ENCODE peak calls at places on chromosomes 2 and 18, in ten cellular contexts. One of them, this sample, is unnamed.

GRCh38 chr2:111623380-111623779 is 260.6 kb downstream of the ANAPC1 start:
- DNase-seq in body of pancreas: no peak
- DNase-seq in RWPE1: no peak
- DNase-seq in heart right ventricle: no peak
- DNase-seq in CD4-positive, alpha-beta T cell: no peak
- DNase-seq in HCT116: no peak
- DNase-seq in IMR-90: no peak
- DNase-seq in astrocyte of the cerebellum: no peak
- DNase-seq in spleen: no peak
- DNase-seq in epithelial cell of esophagus: no peak
- DNase-seq in this sample: no peak

GRCh38 chr2:74387346-74387745 is 7.2 kb upstream of the DCTN1 start:
- DNase-seq in body of pancreas: no peak
- DNase-seq in RWPE1: no peak
- DNase-seq in heart right ventricle: no peak
- DNase-seq in CD4-positive, alpha-beta T cell: no peak
- DNase-seq in HCT116: no peak
- DNase-seq in IMR-90: peak; percentile 47
- DNase-seq in astrocyte of the cerebellum: no peak
- DNase-seq in spleen: no peak
- DNase-seq in epithelial cell of esophagus: peak; percentile 30
- DNase-seq in this sample: no peak

GRCh38 chr2:50770299-50770698 is 261.6 kb downstream of the NRXN1 start:
- DNase-seq in body of pancreas: no peak
- DNase-seq in RWPE1: no peak
- DNase-seq in heart right ventricle: no peak
- DNase-seq in CD4-positive, alpha-beta T cell: no peak
- DNase-seq in HCT116: no peak
- DNase-seq in IMR-90: no peak
- DNase-seq in astrocyte of the cerebellum: no peak
- DNase-seq in spleen: no peak
- DNase-seq in epithelial cell of esophagus: no peak
- DNase-seq in this sample: no peak

GRCh38 chr18:48300463-48300961 is 108.7 kb downstream of the ZBTB7C start:
- DNase-seq in body of pancreas: peak; percentile 13
- DNase-seq in RWPE1: no peak
- DNase-seq in heart right ventricle: no peak
- DNase-seq in CD4-positive, alpha-beta T cell: no peak
- DNase-seq in HCT116: no peak
- DNase-seq in IMR-90: no peak
- DNase-seq in astrocyte of the cerebellum: no peak
- DNase-seq in spleen: peak; percentile 77
- DNase-seq in epithelial cell of esophagus: peak; percentile 43
- DNase-seq in this sample: peak; percentile 60

GRCh38 chr18:2338601-2339000 is 232.7 kb downstream of the METTL4 start:
- DNase-seq in body of pancreas: no peak
- DNase-seq in RWPE1: no peak
- DNase-seq in heart right ventricle: no peak
- DNase-seq in CD4-positive, alpha-beta T cell: no peak
- DNase-seq in HCT116: no peak
- DNase-seq in IMR-90: no peak
- DNase-seq in astrocyte of the cerebellum: no peak
- DNase-seq in spleen: no peak
- DNase-seq in epithelial cell of esophagus: no peak
- DNase-seq in this sample: no peak

GRCh38 chr2:67840460-67841068 is 222.2 kb downstream of the C1D start:
- DNase-seq in body of pancreas: peak; percentile 86
- DNase-seq in RWPE1: peak; percentile 65
- DNase-seq in heart right ventricle: peak; percentile 63
- DNase-seq in CD4-positive, alpha-beta T cell: no peak
- DNase-seq in HCT116: peak; percentile 32
- DNase-seq in IMR-90: peak; percentile 82
- DNase-seq in astrocyte of the cerebellum: peak; percentile 51
- DNase-seq in spleen: peak; percentile 82
- DNase-seq in epithelial cell of esophagus: peak; percentile 83
- DNase-seq in this sample: peak; percentile 83

GRCh38 chr2:219314804-219315468 is 5.7 kb upstream of the PTPRN start:
- DNase-seq in body of pancreas: no peak
- DNase-seq in RWPE1: no peak
- DNase-seq in heart right ventricle: no peak
- DNase-seq in CD4-positive, alpha-beta T cell: no peak
- DNase-seq in HCT116: no peak
- DNase-seq in IMR-90: peak; percentile 20
- DNase-seq in astrocyte of the cerebellum: no peak
- DNase-seq in spleen: no peak
- DNase-seq in epithelial cell of esophagus: no peak
- DNase-seq in this sample: no peak

GRCh38 chr2:237431372-237431771 is 17.4 kb upstream of the COL6A3 start:
- DNase-seq in body of pancreas: no peak
- DNase-seq in RWPE1: no peak
- DNase-seq in heart right ventricle: no peak
- DNase-seq in CD4-positive, alpha-beta T cell: no peak
- DNase-seq in HCT116: no peak
- DNase-seq in IMR-90: peak; percentile 93
- DNase-seq in astrocyte of the cerebellum: no peak
- DNase-seq in spleen: no peak
- DNase-seq in epithelial cell of esophagus: peak; percentile 73
- DNase-seq in this sample: no peak

GRCh38 chr2:9115219-9115618 is 91.4 kb upstream of the ASAP2 start:
- DNase-seq in body of pancreas: no peak
- DNase-seq in RWPE1: no peak
- DNase-seq in heart right ventricle: no peak
- DNase-seq in CD4-positive, alpha-beta T cell: no peak
- DNase-seq in HCT116: no peak
- DNase-seq in IMR-90: no peak
- DNase-seq in astrocyte of the cerebellum: no peak
- DNase-seq in spleen: peak; percentile 7
- DNase-seq in epithelial cell of esophagus: no peak
- DNase-seq in this sample: no peak

GRCh38 chr2:8675543-8675942 is 6.3 kb upstream of the ID2 start:
- DNase-seq in body of pancreas: peak; percentile 70
- DNase-seq in RWPE1: no peak
- DNase-seq in heart right ventricle: no peak
- DNase-seq in CD4-positive, alpha-beta T cell: no peak
- DNase-seq in HCT116: no peak
- DNase-seq in IMR-90: no peak
- DNase-seq in astrocyte of the cerebellum: no peak
- DNase-seq in spleen: no peak
- DNase-seq in epithelial cell of esophagus: no peak
- DNase-seq in this sample: no peak

GRCh38 chr2:183248866-183249567 is 124.8 kb downstream of the NUP35 start:
- DNase-seq in body of pancreas: no peak
- DNase-seq in RWPE1: peak; percentile 55
- DNase-seq in heart right ventricle: no peak
- DNase-seq in CD4-positive, alpha-beta T cell: no peak
- DNase-seq in HCT116: peak; percentile 24
- DNase-seq in IMR-90: peak; percentile 23
- DNase-seq in astrocyte of the cerebellum: peak; percentile 29
- DNase-seq in spleen: no peak
- DNase-seq in epithelial cell of esophagus: peak; percentile 56
- DNase-seq in this sample: no peak

GRCh38 chr2:72090271-72090720 is 57.4 kb downstream of the CYP26B1 start:
- DNase-seq in body of pancreas: no peak
- DNase-seq in RWPE1: no peak
- DNase-seq in heart right ventricle: no peak
- DNase-seq in CD4-positive, alpha-beta T cell: no peak
- DNase-seq in HCT116: no peak
- DNase-seq in IMR-90: no peak
- DNase-seq in astrocyte of the cerebellum: no peak
- DNase-seq in spleen: no peak
- DNase-seq in epithelial cell of esophagus: no peak
- DNase-seq in this sample: no peak
- TF ChIP-seq CTCF in body of pancreas: no peak
- TF ChIP-seq CTCF in RWPE1: no peak
- TF ChIP-seq CTCF in heart right ventricle: no peak
- TF ChIP-seq CTCF in CD4-positive, alpha-beta T cell: no peak
- TF ChIP-seq CTCF in HCT116: no peak
- TF ChIP-seq CTCF in IMR-90: no peak
- TF ChIP-seq CTCF in astrocyte of the cerebellum: no peak
- TF ChIP-seq CTCF in spleen: no peak
- TF ChIP-seq CTCF in epithelial cell of esophagus: no peak
- TF ChIP-seq CTCF in this sample: no peak

DNA sequence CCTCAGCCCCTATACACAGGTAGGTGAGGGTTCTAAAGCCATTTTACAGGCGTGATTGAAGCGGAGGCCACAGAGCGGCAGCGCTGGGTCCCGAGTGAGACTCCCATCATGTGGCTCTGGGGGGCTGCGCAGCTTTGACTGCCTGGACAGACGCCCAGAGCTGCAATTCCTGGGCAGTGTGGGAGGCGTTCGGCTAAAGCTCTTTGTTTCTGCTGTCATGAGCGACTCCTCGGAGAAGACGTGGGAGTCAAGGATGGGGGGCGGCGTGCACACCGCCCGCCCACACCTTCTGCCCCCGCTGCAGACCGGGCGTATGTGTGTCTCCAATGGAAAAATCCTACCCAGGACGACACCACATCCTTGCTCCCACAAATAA is 867 bp upstream of the LBH start:
- DNase-seq in body of pancreas: no peak
- DNase-seq in RWPE1: no peak
- DNase-seq in heart right ventricle: peak; percentile 81
- DNase-seq in CD4-positive, alpha-beta T cell: no peak
- DNase-seq in HCT116: no peak
- DNase-seq in IMR-90: peak; percentile 64
- DNase-seq in astrocyte of the cerebellum: no peak
- DNase-seq in spleen: peak; percentile 87
- DNase-seq in epithelial cell of esophagus: no peak
- DNase-seq in this sample: no peak
- TF ChIP-seq CTCF in body of pancreas: no peak
- TF ChIP-seq CTCF in RWPE1: no peak
- TF ChIP-seq CTCF in heart right ventricle: peak; percentile 47
- TF ChIP-seq CTCF in CD4-positive, alpha-beta T cell: peak; percentile 10
- TF ChIP-seq CTCF in HCT116: no peak
- TF ChIP-seq CTCF in IMR-90: peak; percentile 14
- TF ChIP-seq CTCF in astrocyte of the cerebellum: peak; percentile 16
- TF ChIP-seq CTCF in spleen: no peak
- TF ChIP-seq CTCF in epithelial cell of esophagus: no peak
- TF ChIP-seq CTCF in this sample: no peak

GRCh38 chr18:37335337-37335736 is 230.3 kb downstream of the CELF4 start:
- DNase-seq in body of pancreas: no peak
- DNase-seq in RWPE1: no peak
- DNase-seq in heart right ventricle: no peak
- DNase-seq in CD4-positive, alpha-beta T cell: no peak
- DNase-seq in HCT116: no peak
- DNase-seq in IMR-90: no peak
- DNase-seq in astrocyte of the cerebellum: no peak
- DNase-seq in spleen: no peak
- DNase-seq in epithelial cell of esophagus: no peak
- DNase-seq in this sample: no peak
- TF ChIP-seq CTCF in body of pancreas: peak; percentile 57
- TF ChIP-seq CTCF in RWPE1: no peak
- TF ChIP-seq CTCF in heart right ventricle: no peak
- TF ChIP-seq CTCF in CD4-positive, alpha-beta T cell: no peak
- TF ChIP-seq CTCF in HCT116: peak; percentile 30
- TF ChIP-seq CTCF in IMR-90: peak; percentile 13
- TF ChIP-seq CTCF in astrocyte of the cerebellum: peak; percentile 12
- TF ChIP-seq CTCF in spleen: no peak
- TF ChIP-seq CTCF in epithelial cell of esophagus: peak; percentile 5
- TF ChIP-seq CTCF in this sample: no peak

DNA sequence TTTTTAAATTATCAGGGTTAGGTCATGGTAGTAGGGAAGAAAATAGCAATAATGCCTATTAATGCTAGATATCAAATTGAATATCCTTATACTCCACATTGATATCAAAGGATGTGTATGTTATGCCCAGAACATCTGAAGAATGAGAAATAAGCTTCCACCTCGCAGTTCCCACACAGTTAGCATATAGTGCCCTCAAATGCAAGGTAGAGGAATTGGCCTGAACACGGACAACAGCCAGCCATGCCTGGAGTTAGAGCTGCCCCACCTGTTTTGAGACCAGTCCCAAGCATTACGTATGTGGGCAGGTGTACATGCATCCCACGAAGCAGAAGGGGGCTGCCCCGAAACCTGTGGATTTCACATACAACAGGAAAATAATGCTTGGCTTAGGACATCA is 79.6 kb downstream of the SUMO1 start:
- DNase-seq in body of pancreas: no peak
- DNase-seq in RWPE1: no peak
- DNase-seq in heart right ventricle: no peak
- DNase-seq in CD4-positive, alpha-beta T cell: no peak
- DNase-seq in HCT116: no peak
- DNase-seq in IMR-90: peak; percentile 46
- DNase-seq in astrocyte of the cerebellum: no peak
- DNase-seq in spleen: no peak
- DNase-seq in epithelial cell of esophagus: peak; percentile 23
- DNase-seq in this sample: no peak
- TF ChIP-seq CTCF in body of pancreas: no peak
- TF ChIP-seq CTCF in RWPE1: no peak
- TF ChIP-seq CTCF in heart right ventricle: peak; percentile 47
- TF ChIP-seq CTCF in CD4-positive, alpha-beta T cell: no peak
- TF ChIP-seq CTCF in HCT116: no peak
- TF ChIP-seq CTCF in IMR-90: peak; percentile 54
- TF ChIP-seq CTCF in astrocyte of the cerebellum: peak; percentile 52
- TF ChIP-seq CTCF in spleen: no peak
- TF ChIP-seq CTCF in epithelial cell of esophagus: peak; percentile 49
- TF ChIP-seq CTCF in this sample: no peak